ENCODE peak calls at places on chromosomes 6 and 20, in five cellular contexts. D is cardiac fibroblast, N is BJ, Q is cardiac muscle cell, T is fibroblast of lung. O is an unnamed sample.

GRCh38 chr6:99745651-99746050 is 139.0 kb downstream of the PRDM13 start:
- DNase-seq in D (peak; percentile 7), N (peak; percentile 4), Q (no peak), T (no peak), O (no peak)

GRCh38 chr6:127303917-127304316 is 37.3 kb downstream of the RNF146 start:
- DNase-seq in D (no peak), N (no peak), Q (no peak), T (no peak), O (no peak)

GRCh38 chr6:63425493-63425892 is 105.7 kb upstream of the LGSN start:
- DNase-seq in D (no peak), N (no peak), Q (no peak), T (no peak), O (no peak)

GRCh38 chr6:97085772-97086171 is 161.2 kb downstream of the KLHL32 start:
- DNase-seq in D (no peak), N (peak; percentile 17), Q (no peak), T (no peak), O (no peak)

GRCh38 chr6:134826889-134827737 is 122.8 kb downstream of the ALDH8A1 start:
- DNase-seq in D (peak; percentile 99), N (peak; percentile 94), Q (no peak), T (peak; percentile 96), O (peak; percentile 50)

GRCh38 chr20:32006841-32007786 is 3.1 kb upstream of the CCM2L start:
- DNase-seq in D (no peak), N (no peak), Q (no peak), T (no peak), O (no peak)

GRCh38 chr6:111662794-111663231 is 57.1 kb upstream of the TRAF3IP2 start:
- DNase-seq in D (peak; percentile 38), N (no peak), Q (no peak), T (peak; percentile 48), O (no peak)

GRCh38 chr6:156634971-156635371 is 142.2 kb upstream of the ARID1B start:
- DNase-seq in D (no peak), N (no peak), Q (no peak), T (peak; percentile 33), O (no peak)

GRCh38 chr20:11108102-11108842 is 434.5 kb upstream of the JAG1 start:
- DNase-seq in D (peak; percentile 73), N (no peak), Q (peak; percentile 21), T (peak; percentile 22), O (no peak)

GRCh38 chr6:29524444-29524843 is 35.1 kb downstream of the UBD start:
- DNase-seq in D (no peak), N (no peak), Q (no peak), T (no peak), O (no peak)

GRCh38 chr6:157150076-157150475 is 173.2 kb downstream of the TMEM242 start:
- DNase-seq in D (peak; percentile 68), N (no peak), Q (no peak), T (peak; percentile 93), O (peak; percentile 80)

GRCh38 chr6:1381397-1382330 is 7.7 kb upstream of the FOXF2 start:
- DNase-seq in D (peak; percentile 25), N (no peak), Q (peak; percentile 78), T (peak; percentile 50), O (no peak)

GRCh38 chr6:46760925-46761324 is 14.2 kb downstream of the ANKRD66 start:
- DNase-seq in D (no peak), N (no peak), Q (no peak), T (no peak), O (no peak)

GRCh38 chr6:166989427-166990034 is 9.7 kb upstream of the CEP43 start:
- DNase-seq in D (peak; percentile 64), N (no peak), Q (peak; percentile 25), T (peak; percentile 60), O (peak; percentile 11)

DNA sequence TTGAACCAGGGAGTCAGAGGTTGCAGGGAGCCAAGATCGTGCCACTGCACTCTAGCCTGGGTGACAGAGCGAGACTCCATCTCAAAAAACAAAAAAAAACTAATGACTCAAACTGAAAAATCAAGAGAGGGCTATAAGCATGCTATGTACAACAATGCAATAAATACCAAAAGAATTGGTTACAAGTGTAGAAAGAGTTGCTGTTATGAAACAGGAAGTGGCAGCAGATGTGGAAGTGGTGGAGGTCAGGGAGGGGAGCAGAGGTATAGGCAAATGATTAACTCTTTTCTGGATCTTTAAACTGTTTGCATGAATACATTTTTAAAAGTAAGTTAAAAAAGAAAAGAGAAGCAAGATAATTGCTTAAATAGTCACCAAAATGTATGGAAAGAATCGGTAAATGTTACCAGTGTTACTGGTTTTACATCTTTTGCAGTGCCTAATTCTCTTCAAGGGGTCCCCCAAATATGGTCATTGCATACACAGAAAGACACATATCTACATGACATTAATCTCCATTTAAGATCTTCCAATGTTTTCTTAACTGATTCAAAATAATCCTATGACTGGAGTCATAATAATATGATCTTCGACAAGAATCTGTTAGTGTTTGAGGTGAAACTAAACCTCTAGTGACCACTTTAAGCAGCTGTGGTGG is 15.0 kb downstream of the CALHM6 start:
- DNase-seq in D (no peak), N (no peak), Q (no peak), T (peak; percentile 5), O (no peak)
- H3K4me3 ChIP-seq in D (no peak overlapping the region), N (no peak overlapping the region), Q (no peak overlapping the region), T (no peak overlapping the region), O (no peak overlapping the region)

DNA sequence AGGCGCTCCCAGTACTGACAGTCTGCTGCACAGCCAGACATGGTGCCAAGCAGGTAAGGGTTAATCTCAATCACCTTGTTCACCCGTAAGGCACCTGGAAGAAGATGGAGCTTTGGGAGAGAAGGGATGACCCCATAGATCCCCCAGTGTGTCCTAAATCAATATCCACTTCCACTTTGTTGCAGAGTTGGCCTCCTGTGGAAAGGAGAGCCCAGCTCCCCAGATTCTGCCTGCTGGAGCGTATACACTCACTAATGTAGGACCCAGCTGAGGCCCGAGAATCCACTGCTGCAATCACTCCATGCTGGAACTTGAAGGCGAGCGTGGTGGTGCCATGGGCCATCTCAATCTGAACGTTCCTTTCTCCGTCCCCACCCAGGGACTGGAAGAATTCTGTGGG is 1.2 kb downstream of the PSMB8 start:
- DNase-seq in D (no peak), N (no peak), Q (no peak), T (no peak), O (no peak)
- H3K4me3 ChIP-seq in D (no peak overlapping the region), N (no peak overlapping the region), Q (no peak overlapping the region), T (no peak overlapping the region), O (peak overlapping the region; percentile 18)

GRCh38 chr6:90578894-90579549 is 7.8 kb downstream of the MAP3K7 start:
- DNase-seq in D (no peak), N (no peak), Q (peak; percentile 11), T (no peak), O (no peak)

GRCh38 chr6:90586675-90587638 is at the start of gene MAP3K7:
- DNase-seq in D (peak; percentile 98), N (peak; percentile 92), Q (peak; percentile 91), T (peak; percentile 98), O (peak; percentile 94)

GRCh38 chr6:90583783-90584481 is 2.9 kb downstream of the MAP3K7 start:
- DNase-seq in D (no peak), N (no peak), Q (no peak), T (no peak), O (no peak)

GRCh38 chr6:90583179-90583578 is 3.7 kb downstream of the MAP3K7 start:
- DNase-seq in D (no peak), N (no peak), Q (no peak), T (peak; percentile 16), O (no peak)

GRCh38 chr6:90584636-90585255 is 2.1 kb downstream of the MAP3K7 start:
- DNase-seq in D (no peak), N (no peak), Q (no peak), T (no peak), O (no peak)
- H3K4me3 ChIP-seq in D (peak overlapping the region; percentile 13), N (no peak overlapping the region), Q (peak overlapping the region; percentile 99), T (peak overlapping the region; percentile 30), O (peak overlapping the region; percentile 59)

DNA sequence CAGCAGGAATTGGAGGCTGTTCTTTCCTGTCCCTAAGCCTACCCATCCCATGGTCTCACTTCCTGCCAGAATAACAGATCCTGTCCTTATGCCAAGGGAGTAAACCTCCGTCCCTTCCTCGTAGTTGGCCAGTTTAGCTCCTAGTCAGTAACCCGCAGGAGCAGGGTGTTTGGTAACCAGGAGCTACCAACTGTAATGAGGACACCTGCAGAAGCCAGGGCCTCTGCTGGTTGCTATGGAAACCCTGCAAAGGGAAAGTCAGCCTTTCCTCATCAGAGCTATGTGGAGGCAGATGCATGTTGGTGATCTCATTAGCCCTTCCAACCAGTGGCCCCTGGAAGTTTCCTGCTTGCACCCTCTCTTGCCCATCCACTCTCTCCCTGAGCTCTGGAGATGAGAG is 368.2 kb upstream of the SULF2 start:
- DNase-seq in D (peak; percentile 38), N (no peak), Q (no peak), T (no peak), O (no peak)
- H3K4me3 ChIP-seq in D (no peak overlapping the region), N (no peak overlapping the region), Q (no peak overlapping the region), T (no peak overlapping the region), O (no peak overlapping the region)

GRCh38 chr20:59723108-59723500 is 118.8 kb downstream of the PHACTR3 start:
- DNase-seq in D (no peak), N (no peak), Q (no peak), T (no peak), O (no peak)

GRCh38 chr20:59720013-59720412 is 115.7 kb downstream of the PHACTR3 start:
- DNase-seq in D (no peak), N (no peak), Q (no peak), T (no peak), O (no peak)

GRCh38 chr20:59721386-59721785 is 117.0 kb downstream of the PHACTR3 start:
- DNase-seq in D (no peak), N (no peak), Q (no peak), T (no peak), O (no peak)

GRCh38 chr20:59718071-59718470 is 113.7 kb downstream of the PHACTR3 start:
- DNase-seq in D (no peak), N (no peak), Q (no peak), T (no peak), O (no peak)

DNA sequence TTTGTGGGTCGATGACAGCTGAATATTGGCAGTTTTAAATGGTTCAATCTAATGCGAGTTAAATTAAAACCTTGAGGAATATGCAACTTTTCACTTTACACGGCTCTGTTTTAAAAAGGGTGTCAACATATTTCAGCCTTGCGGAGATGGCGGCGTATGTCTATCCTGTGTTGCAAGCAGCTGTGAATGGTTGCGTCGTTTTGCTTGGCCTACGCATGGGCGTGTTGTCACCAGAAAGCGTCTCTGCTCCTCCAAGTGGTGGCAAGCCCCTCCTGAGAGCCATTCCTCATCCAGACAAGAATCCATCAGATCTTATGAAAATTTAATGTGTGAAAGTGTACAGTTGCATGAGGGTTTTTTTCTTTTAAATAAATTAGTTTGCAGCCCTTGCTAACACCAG is 114.3 kb downstream of the PHACTR3 start:
- DNase-seq in D (no peak), N (no peak), Q (no peak), T (no peak), O (no peak)
- H3K4me3 ChIP-seq in D (no peak overlapping the region), N (no peak overlapping the region), Q (no peak overlapping the region), T (no peak overlapping the region), O (no peak overlapping the region)

GRCh38 chr6:125104425-125104824 is 49.1 kb upstream of the TPD52L1 start:
- DNase-seq in D (peak; percentile 46), N (peak; percentile 65), Q (peak; percentile 26), T (peak; percentile 45), O (peak; percentile 38)
- H3K4me3 ChIP-seq in D (no peak overlapping the region), N (no peak overlapping the region), Q (no peak overlapping the region), T (no peak overlapping the region), O (no peak overlapping the region)

DNA sequence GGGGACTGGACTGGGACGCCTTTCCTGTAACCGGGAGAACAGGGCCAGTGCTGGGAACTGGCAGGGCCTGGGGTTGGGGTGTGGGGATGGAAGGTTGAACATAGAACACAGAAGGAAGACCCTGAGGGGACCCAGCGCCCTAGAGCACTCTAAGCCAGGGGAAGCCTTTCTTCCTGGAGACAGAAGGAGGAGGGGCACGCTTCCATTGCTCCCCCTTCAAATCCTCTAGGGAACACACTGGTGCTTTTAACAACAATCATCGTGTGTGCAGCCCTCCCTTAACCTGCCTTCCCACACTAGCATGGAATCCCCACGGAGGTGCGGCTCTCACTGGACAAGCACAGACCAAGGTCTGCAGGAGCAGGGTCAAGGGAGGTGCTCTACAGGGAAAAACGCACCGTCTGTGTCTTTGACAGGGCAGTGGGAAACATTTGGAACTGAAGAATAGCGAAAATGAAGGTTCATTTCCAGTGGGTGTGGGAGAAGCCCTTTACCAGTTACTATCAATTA is 527.0 kb downstream of the QKI start:
- DNase-seq in D (no peak), N (no peak), Q (no peak), T (no peak), O (no peak)
- H3K4me3 ChIP-seq in D (no peak overlapping the region), N (no peak overlapping the region), Q (no peak overlapping the region), T (no peak overlapping the region), O (no peak overlapping the region)

O was measured in AG04450.